ENCODE peak calls at places on chromosomes 16 and 17, in seven cellular contexts. O is NCI-H460; T is stimulated activated CD4-positive, alpha-beta T cell treated with anti-CD3 and anti-CD28 coated beads, Interleukin-4, amount 100 ng/mL, for 48 hours; F is activated CD8-positive, alpha-beta T cell treated with anti-CD3 and anti-CD28 coated beads, Interleukin-2, amount 10 ng/mL, durations not matched to agents 7 days and 5 days; Y is naive thymus-derived CD4-positive, alpha-beta T cell; K is A172; A is hypothalamus. E is an unnamed sample.

GRCh38 chr17:42329025-42329976 is 41.0 kb downstream of the STAT5A start:
- DNase-seq in O (no peak), T (no peak), F (no peak), Y (no peak), K (peak; percentile 93), A (no peak), E (peak; percentile 66)

GRCh38 chr17:79001190-79002020 is 8.2 kb downstream of the CANT1 start:
- DNase-seq in O (no peak), T (no peak), F (no peak), Y (no peak), K (no peak), A (no peak), E (no peak)

GRCh38 chr17:38740806-38741205 is 7.3 kb downstream of the PCGF2 start:
- DNase-seq in O (no peak), T (no peak), F (no peak), Y (no peak), K (no peak), A (no peak), E (no peak)

GRCh38 chr17:40303706-40304450 is 5.1 kb upstream of the RARA start:
- DNase-seq in O (no peak), T (no peak), F (no peak), Y (no peak), K (no peak), A (no peak), E (no peak)

GRCh38 chr16:23728112-23728477 is 15.1 kb upstream of the ERN2 start:
- DNase-seq in O (no peak), T (no peak), F (no peak), Y (no peak), K (no peak), A (no peak), E (no peak)

GRCh38 chr16:86531193-86531550 is 20.8 kb downstream of the FOXF1 start:
- DNase-seq in O (no peak), T (no peak), F (no peak), Y (no peak), K (no peak), A (peak; percentile 14), E (no peak)

GRCh38 chr17:28563475-28563874 is 7.8 kb downstream of the PIGS start:
- DNase-seq in O (no peak), T (no peak), F (no peak), Y (no peak), K (peak; percentile 69), A (no peak), E (no peak)

GRCh38 chr16:66988197-66988788 is at the start of gene CES4A:
- DNase-seq in O (no peak), T (no peak), F (no peak), Y (no peak), K (no peak), A (no peak), E (no peak)

GRCh38 chr17:2057714-2058520 is 3.0 kb downstream of the HIC1 start:
- DNase-seq in O (no peak), T (no peak), F (peak; percentile 58), Y (no peak), K (no peak), A (no peak), E (no peak)

GRCh38 chr17:81952792-81953228 is 5.8 kb upstream of the MYADML2 start:
- DNase-seq in O (no peak), T (no peak), F (no peak), Y (no peak), K (no peak), A (no peak), E (no peak)

GRCh38 chr17:71334041-71334781 is 786.6 kb upstream of the SOX9 start:
- DNase-seq in O (no peak), T (no peak), F (no peak), Y (no peak), K (no peak), A (no peak), E (no peak)

GRCh38 chr17:6413073-6413472 is 21.8 kb downstream of the AIPL1 start:
- DNase-seq in O (peak; percentile 49), T (no peak), F (no peak), Y (no peak), K (peak; percentile 62), A (no peak), E (no peak)

GRCh38 chr17:29181226-29181625 is 1.0 kb upstream of the MYO18A start:
- DNase-seq in O (no peak), T (no peak), F (no peak), Y (no peak), K (no peak), A (no peak), E (no peak)

GRCh38 chr17:66525338-66525737 is 222.9 kb downstream of the PRKCA start:
- DNase-seq in O (no peak), T (no peak), F (no peak), Y (no peak), K (no peak), A (no peak), E (no peak)

GRCh38 chr16:76780556-76780955 is 410.4 kb upstream of the MON1B start:
- DNase-seq in O (no peak), T (no peak), F (no peak), Y (no peak), K (no peak), A (no peak), E (no peak)

E was measured in breast epithelium.